ENCODE peak calls at places on chromosomes 1 and 21, in five cellular contexts. W is HCT116, E is transverse colon, D is K562, T is GM12878. B is an unnamed sample.

GRCh38 chr1:244067893-244068292 is 16.8 kb downstream of the ZBTB18 start:
- DNase-seq in W (no peak), E (no peak), D (no peak), T (no peak), B (no peak)

GRCh38 chr1:174676856-174677255 is 229.1 kb downstream of the GPR52 start:
- DNase-seq in W (no peak), E (no peak), D (no peak), T (no peak), B (no peak)

GRCh38 chr1:34070201-34070836 is 94.7 kb downstream of the CSMD2 start:
- DNase-seq in W (no peak), E (no peak), D (no peak), T (no peak), B (no peak)

GRCh38 chr1:190759807-190760206 is 282.1 kb upstream of the BRINP3 start:
- DNase-seq in W (no peak), E (no peak), D (peak), T (peak), B (peak)

GRCh38 chr1:27928216-27928954 is 6.4 kb upstream of the SMPDL3B start:
- DNase-seq in W (no peak), E (no peak), D (peak), T (no peak), B (no peak)

GRCh38 chr1:39573736-39574624 is 2.6 kb downstream of the PABPC4 start:
- DNase-seq in W (no peak), E (no peak), D (peak), T (no peak), B (no peak)

GRCh38 chr1:19872190-19872589 is 10.0 kb upstream of the OTUD3 start:
- DNase-seq in W (no peak), E (peak), D (peak), T (no peak), B (no peak)

GRCh38 chr1:216057080-216057479 is 366.2 kb downstream of the USH2A start:
- DNase-seq in W (no peak), E (no peak), D (no peak), T (no peak), B (no peak)

GRCh38 chr1:2555634-2556276 is 416 bp upstream of the TNFRSF14 start:
- DNase-seq in W (no peak), E (peak), D (no peak), T (no peak), B (peak)

GRCh38 chr1:237470712-237471310 is 419.9 kb downstream of the ZP4 start:
- DNase-seq in W (no peak), E (no peak), D (peak), T (no peak), B (no peak)

GRCh38 chr1:212760126-212760823 is 31.3 kb downstream of the NSL1 start:
- DNase-seq in W (no peak), E (peak), D (peak), T (no peak), B (no peak)

GRCh38 chr1:22418852-22419480 is 32.7 kb upstream of the ZBTB40 start:
- DNase-seq in W (no peak), E (no peak), D (no peak), T (peak), B (no peak)

GRCh38 chr1:28577738-28578536 is 14.1 kb upstream of the RAB42 start:
- DNase-seq in W (no peak), E (no peak), D (peak), T (no peak), B (no peak)

GRCh38 chr1:89035080-89035479 is 12.4 kb upstream of the GBP3 start:
- DNase-seq in W (no peak), E (peak), D (no peak), T (no peak), B (no peak)

GRCh38 chr1:43510621-43511020 is 20.1 kb upstream of the PTPRF start:
- DNase-seq in W (no peak), E (no peak), D (no peak), T (no peak), B (no peak)

GRCh38 chr1:48775817-48776399 is 783 bp downstream of the BEND5 start:
- DNase-seq in W (no peak), E (no peak), D (no peak), T (no peak), B (no peak)

GRCh38 chr1:108639899-108640560 is 20.9 kb downstream of the HENMT1 start:
- DNase-seq in W (no peak), E (no peak), D (peak), T (no peak), B (no peak)

GRCh38 chr1:109687641-109688499 is at the start of gene GSTM1:
- DNase-seq in W (no peak), E (peak), D (no peak), T (peak), B (no peak)

GRCh38 chr1:202274611-202275010 is 67.1 kb downstream of the UBE2T start:
- DNase-seq in W (peak), E (peak), D (peak), T (no peak), B (peak)

GRCh38 chr1:8660455-8660854 is 157.0 kb downstream of the RERE start:
- DNase-seq in W (no peak), E (no peak), D (peak), T (no peak), B (no peak)

GRCh38 chr1:171137580-171137979 is 46.9 kb downstream of the FMO3 start:
- DNase-seq in W (no peak), E (no peak), D (no peak), T (no peak), B (no peak)

GRCh38 chr1:234544094-234544579 is 65.2 kb upstream of the TARBP1 start:
- DNase-seq in W (no peak), E (peak), D (peak), T (no peak), B (no peak)

GRCh38 chr21:44952116-44952928 is 12.5 kb downstream of the SLX9 start:
- DNase-seq in W (no peak), E (no peak), D (no peak), T (no peak), B (no peak)

GRCh38 chr1:225335098-225335795 is 92.6 kb downstream of the LBR start:
- DNase-seq in W (no peak), E (no peak), D (no peak), T (no peak), B (no peak)

GRCh38 chr1:24347159-24347931 is 28.2 kb downstream of the GRHL3 start:
- DNase-seq in W (no peak), E (no peak), D (no peak), T (no peak), B (no peak)

GRCh38 chr1:197481101-197481500 is 213.0 kb downstream of the CRB1 start:
- DNase-seq in W (no peak), E (no peak), D (no peak), T (no peak), B (no peak)

GRCh38 chr1:73587080-73587479 is 610.9 kb downstream of the LRRIQ3 start:
- DNase-seq in W (no peak), E (no peak), D (no peak), T (no peak), B (no peak)

GRCh38 chr1:204254031-204254661 is 40.4 kb upstream of the GOLT1A start:
- DNase-seq in W (no peak), E (peak), D (no peak), T (no peak), B (no peak)

GRCh38 chr1:19049128-19049768 is 92.8 kb upstream of the IFFO2 start:
- DNase-seq in W (no peak), E (no peak), D (no peak), T (no peak), B (no peak)

GRCh38 chr1:26278303-26278702 is 1.6 kb upstream of the SH3BGRL3 start:
- DNase-seq in W (no peak), E (peak), D (peak), T (no peak), B (no peak)

GRCh38 chr1:92315766-92316413 is 17.0 kb downstream of the RPAP2 start:
- DNase-seq in W (no peak), E (peak), D (no peak), T (no peak), B (no peak)

GRCh38 chr1:152227310-152227928 is 3.4 kb upstream of the HRNR start:
- DNase-seq in W (no peak), E (no peak), D (peak), T (no peak), B (no peak)

GRCh38 chr1:246583056-246583440 is 16.8 kb downstream of the CNST start:
- DNase-seq in W (no peak), E (no peak), D (no peak), T (no peak), B (no peak)

GRCh38 chr1:99702221-99702620 is 56.3 kb downstream of the PALMD start:
- DNase-seq in W (no peak), E (no peak), D (no peak), T (no peak), B (no peak)

GRCh38 chr1:93056649-93057048 is 22.4 kb upstream of the MTF2 start:
- DNase-seq in W (no peak), E (no peak), D (no peak), T (no peak), B (no peak)

GRCh38 chr1:206723500-206724472 is 39.1 kb downstream of the MAPKAPK2 start:
- DNase-seq in W (no peak), E (no peak), D (no peak), T (no peak), B (no peak)

GRCh38 chr1:25744140-25744581 is 55.8 kb upstream of the SELENON start:
- DNase-seq in W (peak), E (peak), D (peak), T (no peak), B (no peak)

GRCh38 chr21:38817371-38818335 is 11.9 kb downstream of the ETS2 start:
- DNase-seq in W (no peak), E (peak), D (no peak), T (no peak), B (no peak)

GRCh38 chr1:190429932-190430331 is 47.7 kb downstream of the BRINP3 start:
- DNase-seq in W (no peak), E (no peak), D (no peak), T (no peak), B (no peak)

GRCh38 chr1:55311979-55312378 is 96.8 kb upstream of the USP24 start:
- DNase-seq in W (no peak), E (no peak), D (no peak), T (no peak), B (no peak)

DNA sequence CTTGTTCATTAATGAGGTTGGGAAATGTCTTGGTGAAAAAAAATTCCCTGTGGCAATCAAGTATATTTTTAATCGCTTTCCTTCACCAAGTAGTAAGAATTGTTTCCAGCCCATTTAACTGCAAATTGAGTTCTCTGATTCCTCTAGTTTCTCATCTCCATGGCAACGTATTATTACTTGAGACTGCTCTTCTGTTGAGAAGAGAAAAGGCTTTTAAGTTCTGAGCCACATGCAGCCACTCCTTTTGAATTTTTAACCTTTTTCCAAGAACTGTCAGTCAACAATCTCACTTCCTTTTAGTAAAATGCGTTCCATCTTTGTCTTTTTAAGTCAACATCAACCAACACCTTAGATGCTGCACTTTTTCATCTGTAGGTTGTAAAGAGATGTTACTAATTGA is 75.7 kb upstream of the KIAA1614 start:
- DNase-seq in W (no peak), E (no peak), D (no peak), T (no peak), B (no peak)
- TF ChIP-seq POLR2AphosphoS5 in W (no peak), E (no peak), D (no peak), T (no peak), B (no peak)

DNA sequence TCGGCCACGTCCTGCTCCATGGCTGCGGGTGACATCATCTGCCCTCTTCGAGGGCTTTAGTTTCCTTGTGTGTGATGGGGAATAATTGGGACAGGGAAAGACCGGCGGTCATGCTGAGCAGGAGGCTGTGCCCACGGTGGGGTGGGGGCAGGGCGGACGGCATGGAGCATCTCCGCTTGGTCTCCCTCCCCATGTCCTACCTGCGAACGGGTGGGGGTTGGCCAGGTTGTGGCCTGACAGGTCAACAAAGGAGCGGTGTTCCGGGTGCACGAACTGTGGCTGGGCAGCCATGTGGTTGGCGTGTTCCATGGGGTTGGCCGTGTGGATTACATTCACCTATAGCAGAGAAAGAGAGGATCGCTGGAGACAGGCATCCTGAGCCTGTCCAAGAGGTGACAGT is 80.0 kb downstream of the PIK3CD start:
- DNase-seq in W (no peak), E (no peak), D (no peak), T (no peak), B (no peak)
- TF ChIP-seq POLR2AphosphoS5 in W (no peak), E (no peak), D (no peak), T (peak), B (no peak)

GRCh38 chr1:16606106-16606505 is 7.3 kb downstream of the NBPF1 start:
- DNase-seq in W (no peak), E (no peak), D (no peak), T (no peak), B (no peak)

GRCh38 chr1:16607433-16607851 is 5.9 kb downstream of the NBPF1 start:
- DNase-seq in W (no peak), E (peak), D (no peak), T (no peak), B (no peak)

GRCh38 chr1:16608838-16609560 is 4.4 kb downstream of the NBPF1 start:
- DNase-seq in W (no peak), E (no peak), D (no peak), T (no peak), B (no peak)

GRCh38 chr1:16605532-16605931 is 7.8 kb downstream of the NBPF1 start:
- DNase-seq in W (no peak), E (no peak), D (no peak), T (no peak), B (no peak)

DNA sequence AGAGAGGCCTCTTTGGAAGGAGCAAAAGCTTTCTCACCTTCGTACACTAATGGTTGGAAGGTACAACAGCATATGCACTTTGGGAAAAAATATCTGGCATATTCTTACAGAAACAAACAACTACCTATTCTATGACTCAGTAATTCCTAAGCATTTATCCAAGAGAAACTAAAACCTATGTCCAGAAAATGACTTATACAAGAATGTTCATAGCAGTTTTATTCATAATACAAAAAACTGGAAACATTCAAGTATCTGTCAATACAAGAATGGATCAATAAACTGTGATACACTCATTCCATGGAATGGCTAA is 8.2 kb downstream of the NBPF1 start:
- DNase-seq in W (no peak), E (no peak), D (no peak), T (no peak), B (no peak)
- TF ChIP-seq POLR2AphosphoS5 in W (no peak), E (no peak), D (no peak), T (no peak), B (no peak)

GRCh38 chr21:42010507-42011493 is 640 bp upstream of the ZBTB21 start:
- DNase-seq in W (no peak), E (peak), D (peak), T (no peak), B (no peak)
- TF ChIP-seq POLR2AphosphoS5 in W (peak), E (peak), D (peak), T (no peak), B (no peak)

GRCh38 chr1:30700528-30701265 is 22.7 kb downstream of the MATN1 start:
- DNase-seq in W (no peak), E (peak), D (peak), T (no peak), B (no peak)
- TF ChIP-seq POLR2AphosphoS5 in W (no peak), E (no peak), D (no peak), T (no peak), B (no peak)

GRCh38 chr1:218344814-218345672 is at the start of gene TGFB2:
- DNase-seq in W (no peak), E (peak), D (peak), T (no peak), B (no peak)

GRCh38 chr1:218347316-218347712 is 2.2 kb downstream of the TGFB2 start:
- DNase-seq in W (no peak), E (no peak), D (no peak), T (no peak), B (no peak)

GRCh38 chr1:218347713-218348627 is 2.8 kb downstream of the TGFB2 start:
- DNase-seq in W (no peak), E (no peak), D (no peak), T (no peak), B (no peak)

GRCh38 chr1:218346391-218347204 is 1.5 kb downstream of the TGFB2 start:
- DNase-seq in W (no peak), E (no peak), D (no peak), T (no peak), B (no peak)

DNA sequence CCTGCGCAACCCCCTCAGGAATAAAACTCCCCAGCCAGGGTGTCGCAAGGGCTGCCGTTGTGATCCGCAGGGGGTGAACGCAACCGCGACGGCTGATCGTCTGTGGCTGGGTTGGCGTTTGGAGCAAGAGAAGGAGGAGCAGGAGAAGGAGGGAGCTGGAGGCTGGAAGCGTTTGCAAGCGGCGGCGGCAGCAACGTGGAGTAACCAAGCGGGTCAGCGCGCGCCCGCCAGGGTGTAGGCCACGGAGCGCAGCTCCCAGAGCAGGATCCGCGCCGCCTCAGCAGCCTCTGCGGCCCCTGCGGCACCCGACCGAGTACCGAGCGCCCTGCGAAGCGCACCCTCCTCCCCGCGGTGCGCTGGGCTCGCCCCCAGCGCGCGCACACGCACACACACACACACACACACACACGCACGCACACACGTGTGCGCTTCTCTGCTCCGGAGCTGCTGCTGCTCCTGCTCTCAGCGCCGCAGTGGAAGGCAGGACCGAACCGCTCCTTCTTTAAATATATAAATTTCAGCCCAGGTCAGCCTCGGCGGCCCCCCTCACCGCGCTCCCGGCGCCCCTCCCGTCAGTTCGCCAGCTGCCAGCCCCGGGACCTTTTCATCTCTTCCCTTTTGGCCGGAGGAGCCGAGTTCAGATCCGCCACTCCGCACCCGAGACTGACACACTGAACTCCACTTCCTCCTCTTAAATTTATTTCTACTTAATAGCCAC is 696 bp downstream of the TGFB2 start:
- DNase-seq in W (no peak), E (peak), D (peak), T (no peak), B (peak)
- TF ChIP-seq POLR2AphosphoS5 in W (no peak), E (no peak), D (no peak), T (no peak), B (no peak)

GRCh38 chr1:62040450-62040849 is 154.2 kb upstream of the L1TD1 start:
- DNase-seq in W (no peak), E (no peak), D (no peak), T (no peak), B (no peak)
- TF ChIP-seq POLR2AphosphoS5 in W (no peak), E (no peak), D (no peak), T (no peak), B (no peak)

GRCh38 chr1:150010388-150011115 is at the start of gene OTUD7B:
- DNase-seq in W (peak), E (peak), D (peak), T (no peak), B (peak)
- TF ChIP-seq POLR2AphosphoS5 in W (peak), E (peak), D (peak), T (peak), B (peak)

GRCh38 chr1:37556712-37557196 is at the start of gene DNALI1:
- DNase-seq in W (no peak), E (peak), D (peak), T (no peak), B (peak)
- TF ChIP-seq POLR2AphosphoS5 in W (no peak), E (no peak), D (no peak), T (no peak), B (no peak)

GRCh38 chr1:17553970-17554369 is 14.5 kb downstream of the ARHGEF10L start:
- DNase-seq in W (peak), E (no peak), D (no peak), T (peak), B (no peak)
- TF ChIP-seq POLR2AphosphoS5 in W (peak), E (no peak), D (no peak), T (no peak), B (no peak)

B was measured in GM12891.